ENCODE peak calls at places on chromosomes 6 and 20, in ten cellular contexts. M is AG20443; L is NCI-H1417; F is CD8-positive, alpha-beta T cell; H is NCI-H1092 treated with DMSO at 0.1 percent for 48 hours; W is activated naive CD4-positive, alpha-beta T cell treated with Interleukin-2 at 50 U/mL for 16 hours; A is germinal center; S is AG08395; P is uterus; Z is anterior cingulate cortex. J is an unnamed sample.

GRCh38 chr6:128063850-128064539 is 163.1 kb upstream of the THEMIS start:
- DNase-seq in P (no peak), Z (no peak), W (no peak), A (no peak), L (no peak), H (no peak), S (no peak), M (no peak), F (no peak), J (no peak)

GRCh38 chr6:80214436-80215022 is 108.1 kb downstream of the BCKDHB start:
- DNase-seq in Z (no peak), A (peak), F (no peak), L (peak), P (no peak), M (peak), S (peak), H (peak), W (no peak), J (peak)

GRCh38 chr6:122422003-122422402 is 22.6 kb downstream of the HSF2 start:
- DNase-seq in A (no peak), L (no peak), W (no peak), S (no peak), H (no peak), F (no peak), P (no peak), Z (no peak), M (no peak), J (no peak)

GRCh38 chr6:89527634-89528033 is 94.7 kb downstream of the ANKRD6 start:
- DNase-seq in F (no peak), W (no peak), A (no peak), Z (no peak), S (no peak), P (no peak), M (no peak), L (no peak), H (no peak), J (no peak)

GRCh38 chr20:62820208-62820961 is 3.5 kb downstream of the COL9A3 start:
- DNase-seq in Z (no peak), L (no peak), A (no peak), W (no peak), M (no peak), H (no peak), S (no peak), F (no peak), P (no peak), J (peak)

GRCh38 chr20:54084727-54085368 is 14.5 kb upstream of the BCAS1 start:
- DNase-seq in W (no peak), S (peak), A (no peak), H (no peak), M (peak), L (no peak), Z (no peak), F (no peak), P (no peak), J (peak)

GRCh38 chr6:165092881-165093595 is 216.4 kb downstream of the C6orf118 start:
- DNase-seq in Z (no peak), L (no peak), W (no peak), H (peak), A (no peak), P (no peak), F (no peak), S (no peak), M (no peak), J (no peak)

GRCh38 chr20:40961176-40961575 is 67.4 kb upstream of the TOP1 start:
- DNase-seq in M (no peak), F (no peak), P (no peak), S (no peak), A (no peak), L (no peak), H (no peak), W (no peak), Z (no peak), J (no peak)

GRCh38 chr6:54877713-54878317 is 31.2 kb downstream of the FAM83B start:
- DNase-seq in A (no peak), H (no peak), F (no peak), M (no peak), W (no peak), S (no peak), Z (no peak), L (no peak), P (no peak), J (no peak)

GRCh38 chr6:43809417-43810305 is 39.6 kb downstream of the VEGFA start:
- DNase-seq in M (no peak), S (no peak), W (no peak), Z (no peak), L (no peak), P (no peak), F (no peak), A (no peak), H (peak), J (no peak)

GRCh38 chr20:1841554-1842140 is 53.6 kb upstream of the SIRPA start:
- DNase-seq in M (peak), Z (no peak), W (no peak), F (no peak), A (no peak), P (no peak), S (peak), L (no peak), H (no peak), J (no peak)